ENCODE peak calls at places on chromosomes 4 and X, in six cellular contexts. Y, Q, M, I, K and T are unnamed samples.

GRCh38 chr4:3476936-3477749 is 14.0 kb downstream of the DOK7 start:
- DNase-seq in Y (no peak), M (no peak), Q (no peak), K (no peak), I (no peak), T (no peak)

GRCh38 chr4:164890691-164891090 is 13.7 kb downstream of the APELA start:
- DNase-seq in Q (no peak), K (no peak), M (no peak), Y (no peak), I (no peak), T (no peak)

GRCh38 chr4:6076391-6076790 is 58.2 kb upstream of the C4orf50 start:
- DNase-seq in I (peak), K (no peak), Y (no peak), M (no peak), Q (no peak), T (peak)

GRCh38 chr4:11632015-11632414 is 203.3 kb upstream of the HS3ST1 start:
- DNase-seq in Y (no peak), M (no peak), Q (no peak), K (no peak), I (no peak), T (no peak)

GRCh38 chr4:110540606-110541440 is 64.9 kb downstream of the ENPEP start:
- DNase-seq in Q (no peak), M (no peak), K (no peak), Y (no peak), I (no peak), T (no peak)

GRCh38 chrX:130975947-130976346 is 72.9 kb upstream of the ENOX2 start:
- DNase-seq in M (peak), I (peak), Y (no peak), K (no peak), Q (peak), T (peak)

GRCh38 chrX:72568406-72569092 is 4.1 kb downstream of the HDAC8 start:
- DNase-seq in K (no peak), Y (no peak), Q (no peak), M (no peak), I (no peak), T (no peak)

GRCh38 chr4:97953171-97953570 is 190.1 kb downstream of the STPG2 start:
- DNase-seq in I (no peak), M (no peak), Q (no peak), Y (no peak), K (no peak), T (no peak)

GRCh38 chrX:40866878-40867277 is 131.5 kb upstream of the MED14 start:
- DNase-seq in I (no peak), K (no peak), Q (no peak), Y (no peak), M (no peak), T (no peak)

GRCh38 chrX:108224727-108225455 is 133.3 kb downstream of the ATG4A start:
- DNase-seq in Y (no peak), M (peak), I (peak), Q (peak), K (peak), T (peak)

GRCh38 chr4:7411896-7412585 is 22.7 kb downstream of the PSAPL1 start:
- DNase-seq in Q (no peak), M (no peak), Y (no peak), K (no peak), I (no peak), T (peak)

GRCh38 chrX:134599173-134599914 is 58.9 kb downstream of the PLAC1 start:
- DNase-seq in K (peak), Y (no peak), Q (no peak), I (no peak), M (no peak), T (no peak)

GRCh38 chr4:20480161-20480947 is 219.9 kb upstream of the PACRGL start:
- DNase-seq in Y (no peak), K (no peak), Q (no peak), M (no peak), I (no peak), T (peak)

GRCh38 chr4:106698621-106699195 is 330.1 kb upstream of the GIMD1 start:
- DNase-seq in M (no peak), Y (no peak), I (no peak), Q (no peak), K (no peak), T (no peak)

GRCh38 chr4:140372607-140373327 is 679 bp upstream of the SCOC start:
- DNase-seq in Y (no peak), M (peak), I (peak), K (peak), Q (peak), T (peak)

GRCh38 chr4:98284640-98285046 is 23.5 kb downstream of the RAP1GDS1 start:
- DNase-seq in I (no peak), Q (no peak), K (no peak), M (peak), Y (peak), T (no peak)

GRCh38 chr4:101418055-101418454 is 70.7 kb upstream of the PPP3CA start:
- DNase-seq in K (peak), M (no peak), Q (no peak), Y (no peak), I (no peak), T (no peak)

GRCh38 chrX:150841466-150842197 is 56.8 kb downstream of the CD99L2 start:
- DNase-seq in K (no peak), M (no peak), Y (no peak), I (no peak), Q (no peak), T (no peak)

GRCh38 chrX:129961180-129962083 is 21.0 kb upstream of the BCORL1 start:
- DNase-seq in K (peak), M (peak), I (peak), Q (peak), Y (no peak), T (no peak)

GRCh38 chrX:150934453-150934852 is 36.0 kb upstream of the CD99L2 start:
- DNase-seq in Q (no peak), I (no peak), M (no peak), Y (no peak), K (no peak), T (no peak)

GRCh38 chr4:20305976-20306375 is 54.3 kb downstream of the SLIT2 start:
- DNase-seq in M (no peak), Y (no peak), K (no peak), I (no peak), Q (no peak), T (peak)

GRCh38 chr4:172953896-172954568 is 214.6 kb upstream of the GALNT7 start:
- DNase-seq in Y (no peak), K (no peak), I (no peak), M (no peak), Q (no peak), T (no peak)

GRCh38 chr4:1380368-1381151 is 25.7 kb downstream of the NKX1-1 start:
- DNase-seq in I (no peak), M (no peak), Y (no peak), K (no peak), Q (no peak), T (no peak)

GRCh38 chrX:70479197-70479969 is 34.7 kb downstream of the DLG3 start:
- DNase-seq in Y (no peak), K (no peak), M (no peak), Q (peak), I (no peak), T (no peak)

GRCh38 chr4:13173974-13174373 is 310.2 kb downstream of the RAB28 start:
- DNase-seq in Q (no peak), Y (no peak), K (no peak), I (no peak), M (no peak), T (no peak)

GRCh38 chr4:19380600-19380999 is 871.1 kb upstream of the SLIT2 start:
- DNase-seq in Y (no peak), Q (no peak), I (no peak), K (no peak), M (no peak), T (no peak)

DNA sequence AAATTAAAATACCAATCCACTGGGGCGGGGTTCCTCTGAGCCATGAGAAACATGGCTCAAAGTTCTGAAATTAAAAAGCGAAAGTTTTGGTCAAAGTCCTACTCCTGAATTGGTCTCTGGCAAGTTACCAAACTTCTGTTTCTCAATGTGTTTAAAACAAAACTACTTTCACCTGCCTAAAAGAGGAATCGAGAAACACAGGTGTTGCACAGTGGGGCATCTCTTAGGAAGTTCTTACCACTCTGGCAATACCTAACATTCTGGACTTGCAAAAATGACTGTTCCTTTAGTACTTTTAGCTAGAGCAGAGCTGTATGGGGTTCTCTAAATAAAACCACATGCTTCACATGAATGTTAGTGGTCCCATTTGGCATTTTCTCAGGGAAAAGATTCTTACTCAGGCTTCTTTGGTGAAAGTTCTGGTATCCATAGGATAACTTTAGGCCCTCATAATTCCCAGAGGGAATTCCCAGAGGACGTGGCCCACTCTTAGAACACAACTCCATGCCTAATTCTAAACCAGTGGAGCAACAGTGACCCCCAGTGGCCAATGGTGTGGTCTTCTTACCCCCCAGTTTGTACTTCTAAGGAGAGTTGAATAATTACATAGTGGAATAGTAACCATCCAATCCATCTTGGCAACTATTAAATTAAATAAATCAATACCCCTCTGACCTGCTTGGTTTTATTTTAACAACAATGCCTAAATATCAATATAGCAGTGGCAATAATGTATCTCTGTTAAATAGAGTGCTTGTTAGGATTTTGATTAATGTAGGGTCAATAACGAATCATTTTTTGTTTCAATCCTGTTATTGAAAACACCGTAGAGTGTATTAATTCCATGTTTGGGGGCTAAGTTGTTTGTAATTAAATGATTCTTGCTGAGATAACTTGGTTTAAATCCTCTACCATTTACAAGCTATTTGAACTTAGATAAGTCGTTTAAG is 21.9 kb downstream of the BMP3 start:
- DNase-seq in I (peak), K (peak), M (peak), Y (peak), Q (peak), T (peak)
- H3K4me2 ChIP-seq in I (no peak), K (peak), M (no peak), Y (no peak), Q (no peak), T (no peak)

DNA sequence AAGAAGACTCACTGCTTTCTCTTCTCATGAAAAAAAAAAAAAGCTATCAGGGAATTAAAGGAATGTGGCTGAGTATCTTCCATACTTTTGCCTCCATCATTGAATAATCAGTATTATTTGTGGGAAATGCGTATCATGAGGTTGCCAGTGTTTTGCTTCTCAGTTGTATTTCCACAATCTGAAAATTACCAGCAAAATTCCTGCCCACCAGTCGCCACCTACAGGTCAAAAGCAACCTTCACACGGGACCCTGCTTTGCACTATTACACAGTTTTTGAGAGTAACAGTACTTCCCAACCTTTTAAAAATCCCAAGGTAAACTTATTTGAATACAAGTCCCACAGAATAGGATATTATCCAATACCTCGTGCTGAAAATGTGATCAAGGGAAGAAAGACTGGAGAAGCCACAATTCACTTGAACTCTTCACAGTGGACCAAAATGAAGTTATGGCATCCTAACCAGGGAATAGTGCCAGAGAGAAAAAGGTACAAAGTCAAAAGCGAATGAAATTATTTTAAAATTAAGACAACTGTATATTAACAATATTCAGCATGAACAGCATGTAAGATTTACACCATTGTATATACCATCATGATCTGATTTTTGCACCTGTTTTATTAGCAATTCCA is 30.4 kb downstream of the PGRMC1 start:
- DNase-seq in Y (no peak), Q (peak), M (peak), I (peak), K (no peak), T (peak)
- TF ChIP-seq YY1 in Y (no peak), Q (no peak), M (no peak), I (no peak), K (no peak), T (no peak)

DNA sequence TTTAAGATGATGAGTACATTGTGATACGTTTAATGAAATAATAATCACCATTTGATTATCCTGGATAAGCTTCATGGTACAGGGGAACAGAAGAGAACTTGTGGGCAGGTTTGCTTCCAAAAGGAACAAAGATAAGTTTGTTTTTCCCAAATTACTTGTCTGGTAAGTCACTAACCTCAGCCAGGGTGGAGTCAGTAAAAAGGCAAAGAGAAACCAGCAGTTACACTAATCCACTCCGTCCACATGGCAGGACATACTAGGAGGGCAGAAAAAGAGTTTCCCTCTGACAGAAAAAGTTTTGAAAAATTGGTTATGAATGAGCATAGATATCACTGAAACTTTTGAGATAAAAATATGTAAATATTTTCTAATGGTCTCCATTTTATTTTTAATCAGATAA is 285.8 kb downstream of the IL15 start:
- DNase-seq in K (no peak), M (no peak), I (no peak), Q (no peak), Y (no peak), T (no peak)
- H3K4me2 ChIP-seq in K (no peak), M (no peak), I (no peak), Q (no peak), Y (no peak), T (no peak)

DNA sequence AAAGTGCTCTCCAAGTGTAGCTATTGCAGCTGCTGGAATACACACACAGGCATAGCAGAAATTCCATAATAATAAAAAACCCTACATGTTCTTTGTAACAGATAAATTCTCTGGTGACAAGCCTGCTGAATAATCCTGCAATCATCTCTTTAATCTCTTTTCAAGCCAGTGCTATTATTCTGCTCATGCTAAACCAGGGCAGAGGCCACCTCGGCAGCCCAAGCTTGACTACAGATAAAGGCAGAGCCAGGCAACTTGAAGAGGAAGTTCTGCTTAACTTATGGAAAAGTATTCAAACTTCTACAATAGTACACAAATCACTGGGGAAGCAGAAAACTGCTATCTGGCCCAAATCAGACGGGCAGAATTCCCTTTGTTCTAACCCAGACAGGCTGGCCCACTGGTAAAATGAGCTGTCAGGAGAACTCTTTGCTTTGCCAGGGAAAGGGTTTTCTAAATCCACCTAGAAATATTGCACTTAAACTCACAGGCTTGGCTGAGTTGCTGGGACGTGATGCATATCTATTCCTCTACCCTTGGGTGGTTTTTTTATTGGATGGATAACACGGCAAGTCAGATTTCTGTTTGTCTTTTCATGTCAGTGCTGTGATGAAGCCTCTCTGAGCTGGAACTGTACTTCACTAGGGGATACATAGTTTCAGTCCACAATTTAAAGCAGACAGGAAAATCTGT is 70.5 kb downstream of the GATB start:
- DNase-seq in M (no peak), K (no peak), Y (no peak), I (no peak), Q (no peak), T (peak)
- TF ChIP-seq YY1 in M (no peak), K (no peak), Y (no peak), I (no peak), Q (no peak), T (no peak)

GRCh38 chr4:14679906-14680305 is 322.4 kb upstream of the CPEB2 start:
- DNase-seq in Q (no peak), M (no peak), K (no peak), Y (no peak), I (no peak), T (no peak)
- H3K4me2 ChIP-seq in Q (no peak), M (no peak), K (no peak), Y (no peak), I (no peak), T (no peak)

GRCh38 chr4:86967798-86968197 is 33.0 kb downstream of the AFF1 start:
- DNase-seq in Q (no peak), Y (no peak), I (no peak), K (no peak), M (no peak), T (no peak)
- TF ChIP-seq YY1 in Q (no peak), Y (no peak), I (no peak), K (no peak), M (no peak), T (no peak)